ENCODE peak calls at places on chromosomes 5 and 9, in nine cellular contexts. One of them, this sample, is unnamed.

GRCh38 chr5:16456103-16456832 is 9.3 kb downstream of the ZNF622 start:
- DNase-seq in Panc1: peak; percentile 69
- DNase-seq in H7: peak; percentile 51
- DNase-seq in stimulated activated CD8-positive, alpha-beta memory T cell treated with anti-CD3 and anti-CD28 coated beads, Interleukin-7, amount 100 ng/mL, for 1 hour: no peak
- DNase-seq in lung: peak; percentile 48
- DNase-seq in dorsolateral prefrontal cortex: peak; percentile 68
- DNase-seq in fibroblast of lung: peak; percentile 84
- DNase-seq in T-helper 1 cell: no peak
- DNase-seq in T-helper 17 cell: no peak
- DNase-seq in this sample: peak; percentile 78

GRCh38 chr5:107610795-107611194 is 59.9 kb downstream of the EFNA5 start:
- DNase-seq in Panc1: no peak
- DNase-seq in H7: no peak
- DNase-seq in stimulated activated CD8-positive, alpha-beta memory T cell treated with anti-CD3 and anti-CD28 coated beads, Interleukin-7, amount 100 ng/mL, for 1 hour: no peak
- DNase-seq in lung: no peak
- DNase-seq in dorsolateral prefrontal cortex: no peak
- DNase-seq in fibroblast of lung: no peak
- DNase-seq in T-helper 1 cell: no peak
- DNase-seq in T-helper 17 cell: no peak
- DNase-seq in this sample: no peak

GRCh38 chr5:31416547-31416946 is 115.3 kb downstream of the DROSHA start:
- DNase-seq in Panc1: no peak
- DNase-seq in H7: no peak
- DNase-seq in stimulated activated CD8-positive, alpha-beta memory T cell treated with anti-CD3 and anti-CD28 coated beads, Interleukin-7, amount 100 ng/mL, for 1 hour: no peak
- DNase-seq in lung: no peak
- DNase-seq in dorsolateral prefrontal cortex: no peak
- DNase-seq in fibroblast of lung: no peak
- DNase-seq in T-helper 1 cell: no peak
- DNase-seq in T-helper 17 cell: no peak
- DNase-seq in this sample: no peak

GRCh38 chr9:69023650-69024049 is 9.7 kb upstream of the PRKACG start:
- DNase-seq in Panc1: no peak
- DNase-seq in H7: peak; percentile 74
- DNase-seq in stimulated activated CD8-positive, alpha-beta memory T cell treated with anti-CD3 and anti-CD28 coated beads, Interleukin-7, amount 100 ng/mL, for 1 hour: no peak
- DNase-seq in lung: no peak
- DNase-seq in dorsolateral prefrontal cortex: no peak
- DNase-seq in fibroblast of lung: no peak
- DNase-seq in T-helper 1 cell: no peak
- DNase-seq in T-helper 17 cell: no peak
- DNase-seq in this sample: no peak

GRCh38 chr9:106893088-106893487 is 30.1 kb downstream of the ZNF462 start:
- DNase-seq in Panc1: no peak
- DNase-seq in H7: no peak
- DNase-seq in stimulated activated CD8-positive, alpha-beta memory T cell treated with anti-CD3 and anti-CD28 coated beads, Interleukin-7, amount 100 ng/mL, for 1 hour: no peak
- DNase-seq in lung: no peak
- DNase-seq in dorsolateral prefrontal cortex: no peak
- DNase-seq in fibroblast of lung: peak; percentile 61
- DNase-seq in T-helper 1 cell: no peak
- DNase-seq in T-helper 17 cell: no peak
- DNase-seq in this sample: no peak

GRCh38 chr9:128383791-128384190 is 12.6 kb downstream of the URM1 start:
- DNase-seq in Panc1: no peak
- DNase-seq in H7: peak; percentile 39
- DNase-seq in stimulated activated CD8-positive, alpha-beta memory T cell treated with anti-CD3 and anti-CD28 coated beads, Interleukin-7, amount 100 ng/mL, for 1 hour: no peak
- DNase-seq in lung: no peak
- DNase-seq in dorsolateral prefrontal cortex: peak; percentile 80
- DNase-seq in fibroblast of lung: no peak
- DNase-seq in T-helper 1 cell: no peak
- DNase-seq in T-helper 17 cell: no peak
- DNase-seq in this sample: no peak

GRCh38 chr5:174317261-174317894 is 271.9 kb downstream of the NSG2 start:
- DNase-seq in Panc1: peak; percentile 51
- DNase-seq in H7: peak; percentile 86
- DNase-seq in stimulated activated CD8-positive, alpha-beta memory T cell treated with anti-CD3 and anti-CD28 coated beads, Interleukin-7, amount 100 ng/mL, for 1 hour: no peak
- DNase-seq in lung: no peak
- DNase-seq in dorsolateral prefrontal cortex: peak; percentile 70
- DNase-seq in fibroblast of lung: peak; percentile 56
- DNase-seq in T-helper 1 cell: no peak
- DNase-seq in T-helper 17 cell: no peak
- DNase-seq in this sample: peak; percentile 75

GRCh38 chr9:108622467-108622866 is 233.3 kb downstream of the ACTL7B start:
- DNase-seq in Panc1: no peak
- DNase-seq in H7: no peak
- DNase-seq in stimulated activated CD8-positive, alpha-beta memory T cell treated with anti-CD3 and anti-CD28 coated beads, Interleukin-7, amount 100 ng/mL, for 1 hour: no peak
- DNase-seq in lung: no peak
- DNase-seq in dorsolateral prefrontal cortex: no peak
- DNase-seq in fibroblast of lung: peak; percentile 43
- DNase-seq in T-helper 1 cell: no peak
- DNase-seq in T-helper 17 cell: no peak
- DNase-seq in this sample: no peak

GRCh38 chr5:82234880-82235279 is 43.3 kb downstream of the RPS23 start:
- DNase-seq in Panc1: no peak
- DNase-seq in H7: no peak
- DNase-seq in stimulated activated CD8-positive, alpha-beta memory T cell treated with anti-CD3 and anti-CD28 coated beads, Interleukin-7, amount 100 ng/mL, for 1 hour: no peak
- DNase-seq in lung: no peak
- DNase-seq in dorsolateral prefrontal cortex: no peak
- DNase-seq in fibroblast of lung: no peak
- DNase-seq in T-helper 1 cell: no peak
- DNase-seq in T-helper 17 cell: no peak
- DNase-seq in this sample: no peak

GRCh38 chr5:39584921-39585320 is 160.1 kb upstream of the DAB2 start:
- DNase-seq in Panc1: no peak
- DNase-seq in H7: no peak
- DNase-seq in stimulated activated CD8-positive, alpha-beta memory T cell treated with anti-CD3 and anti-CD28 coated beads, Interleukin-7, amount 100 ng/mL, for 1 hour: no peak
- DNase-seq in lung: no peak
- DNase-seq in dorsolateral prefrontal cortex: no peak
- DNase-seq in fibroblast of lung: no peak
- DNase-seq in T-helper 1 cell: no peak
- DNase-seq in T-helper 17 cell: no peak
- DNase-seq in this sample: no peak

GRCh38 chr5:118620201-118620600 is 368.1 kb downstream of the DTWD2 start:
- DNase-seq in Panc1: no peak
- DNase-seq in H7: no peak
- DNase-seq in stimulated activated CD8-positive, alpha-beta memory T cell treated with anti-CD3 and anti-CD28 coated beads, Interleukin-7, amount 100 ng/mL, for 1 hour: no peak
- DNase-seq in lung: no peak
- DNase-seq in dorsolateral prefrontal cortex: no peak
- DNase-seq in fibroblast of lung: no peak
- DNase-seq in T-helper 1 cell: no peak
- DNase-seq in T-helper 17 cell: no peak
- DNase-seq in this sample: no peak

GRCh38 chr9:127132921-127133647 is 10.6 kb upstream of the ANGPTL2 start:
- DNase-seq in Panc1: no peak
- DNase-seq in H7: peak; percentile 89
- DNase-seq in stimulated activated CD8-positive, alpha-beta memory T cell treated with anti-CD3 and anti-CD28 coated beads, Interleukin-7, amount 100 ng/mL, for 1 hour: no peak
- DNase-seq in lung: no peak
- DNase-seq in dorsolateral prefrontal cortex: no peak
- DNase-seq in fibroblast of lung: peak; percentile 46
- DNase-seq in T-helper 1 cell: no peak
- DNase-seq in T-helper 17 cell: no peak
- DNase-seq in this sample: no peak

GRCh38 chr9:91847576-91847975 is 102.5 kb downstream of the ROR2 start:
- DNase-seq in Panc1: no peak
- DNase-seq in H7: no peak
- DNase-seq in stimulated activated CD8-positive, alpha-beta memory T cell treated with anti-CD3 and anti-CD28 coated beads, Interleukin-7, amount 100 ng/mL, for 1 hour: no peak
- DNase-seq in lung: no peak
- DNase-seq in dorsolateral prefrontal cortex: peak; percentile 78
- DNase-seq in fibroblast of lung: peak; percentile 38
- DNase-seq in T-helper 1 cell: no peak
- DNase-seq in T-helper 17 cell: no peak
- DNase-seq in this sample: no peak

GRCh38 chr9:134136117-134136996 is 475 bp downstream of the WDR5 start:
- DNase-seq in Panc1: no peak
- DNase-seq in H7: peak; percentile 91
- DNase-seq in stimulated activated CD8-positive, alpha-beta memory T cell treated with anti-CD3 and anti-CD28 coated beads, Interleukin-7, amount 100 ng/mL, for 1 hour: no peak
- DNase-seq in lung: no peak
- DNase-seq in dorsolateral prefrontal cortex: no peak
- DNase-seq in fibroblast of lung: peak; percentile 17
- DNase-seq in T-helper 1 cell: no peak
- DNase-seq in T-helper 17 cell: peak; percentile 9
- DNase-seq in this sample: no peak

GRCh38 chr9:27765931-27766835 is 192.9 kb upstream of the C9orf72 start:
- DNase-seq in Panc1: no peak
- DNase-seq in H7: no peak
- DNase-seq in stimulated activated CD8-positive, alpha-beta memory T cell treated with anti-CD3 and anti-CD28 coated beads, Interleukin-7, amount 100 ng/mL, for 1 hour: no peak
- DNase-seq in lung: no peak
- DNase-seq in dorsolateral prefrontal cortex: no peak
- DNase-seq in fibroblast of lung: no peak
- DNase-seq in T-helper 1 cell: no peak
- DNase-seq in T-helper 17 cell: no peak
- DNase-seq in this sample: no peak

GRCh38 chr5:71651554-71651953 is 64.4 kb downstream of the MCCC2 start:
- DNase-seq in Panc1: no peak
- DNase-seq in H7: no peak
- DNase-seq in stimulated activated CD8-positive, alpha-beta memory T cell treated with anti-CD3 and anti-CD28 coated beads, Interleukin-7, amount 100 ng/mL, for 1 hour: no peak
- DNase-seq in lung: no peak
- DNase-seq in dorsolateral prefrontal cortex: no peak
- DNase-seq in fibroblast of lung: no peak
- DNase-seq in T-helper 1 cell: no peak
- DNase-seq in T-helper 17 cell: no peak
- DNase-seq in this sample: no peak

GRCh38 chr9:110799396-110799795 is 130.8 kb downstream of the MUSK start:
- DNase-seq in Panc1: no peak
- DNase-seq in H7: no peak
- DNase-seq in stimulated activated CD8-positive, alpha-beta memory T cell treated with anti-CD3 and anti-CD28 coated beads, Interleukin-7, amount 100 ng/mL, for 1 hour: no peak
- DNase-seq in lung: no peak
- DNase-seq in dorsolateral prefrontal cortex: no peak
- DNase-seq in fibroblast of lung: no peak
- DNase-seq in T-helper 1 cell: no peak
- DNase-seq in T-helper 17 cell: no peak
- DNase-seq in this sample: no peak

GRCh38 chr5:102223542-102224444 is 72.3 kb downstream of the SLCO4C1 start:
- DNase-seq in Panc1: peak; percentile 22
- DNase-seq in H7: no peak
- DNase-seq in stimulated activated CD8-positive, alpha-beta memory T cell treated with anti-CD3 and anti-CD28 coated beads, Interleukin-7, amount 100 ng/mL, for 1 hour: no peak
- DNase-seq in lung: no peak
- DNase-seq in dorsolateral prefrontal cortex: no peak
- DNase-seq in fibroblast of lung: peak; percentile 33
- DNase-seq in T-helper 1 cell: no peak
- DNase-seq in T-helper 17 cell: no peak
- DNase-seq in this sample: no peak

GRCh38 chr9:133812941-133813748 is 75.0 kb upstream of the SARDH start:
- DNase-seq in Panc1: no peak
- DNase-seq in H7: no peak
- DNase-seq in stimulated activated CD8-positive, alpha-beta memory T cell treated with anti-CD3 and anti-CD28 coated beads, Interleukin-7, amount 100 ng/mL, for 1 hour: no peak
- DNase-seq in lung: no peak
- DNase-seq in dorsolateral prefrontal cortex: no peak
- DNase-seq in fibroblast of lung: no peak
- DNase-seq in T-helper 1 cell: no peak
- DNase-seq in T-helper 17 cell: no peak
- DNase-seq in this sample: no peak

GRCh38 chr5:54030981-54031380 is 279.4 kb downstream of the ARL15 start:
- DNase-seq in Panc1: no peak
- DNase-seq in H7: no peak
- DNase-seq in stimulated activated CD8-positive, alpha-beta memory T cell treated with anti-CD3 and anti-CD28 coated beads, Interleukin-7, amount 100 ng/mL, for 1 hour: no peak
- DNase-seq in lung: no peak
- DNase-seq in dorsolateral prefrontal cortex: no peak
- DNase-seq in fibroblast of lung: no peak
- DNase-seq in T-helper 1 cell: no peak
- DNase-seq in T-helper 17 cell: no peak
- DNase-seq in this sample: no peak

GRCh38 chr5:149439899-149440655 is 61.0 kb upstream of the IL17B start:
- DNase-seq in Panc1: no peak
- DNase-seq in H7: peak; percentile 83
- DNase-seq in stimulated activated CD8-positive, alpha-beta memory T cell treated with anti-CD3 and anti-CD28 coated beads, Interleukin-7, amount 100 ng/mL, for 1 hour: no peak
- DNase-seq in lung: peak; percentile 59
- DNase-seq in dorsolateral prefrontal cortex: no peak
- DNase-seq in fibroblast of lung: peak; percentile 63
- DNase-seq in T-helper 1 cell: no peak
- DNase-seq in T-helper 17 cell: no peak
- DNase-seq in this sample: no peak

GRCh38 chr5:157390179-157390923 is 69.7 kb upstream of the NIPAL4 start:
- DNase-seq in Panc1: peak; percentile 91
- DNase-seq in H7: no peak
- DNase-seq in stimulated activated CD8-positive, alpha-beta memory T cell treated with anti-CD3 and anti-CD28 coated beads, Interleukin-7, amount 100 ng/mL, for 1 hour: no peak
- DNase-seq in lung: peak; percentile 42
- DNase-seq in dorsolateral prefrontal cortex: no peak
- DNase-seq in fibroblast of lung: peak; percentile 61
- DNase-seq in T-helper 1 cell: peak; percentile 14
- DNase-seq in T-helper 17 cell: peak; percentile 38
- DNase-seq in this sample: no peak

GRCh38 chr9:757246-757881 is 84.1 kb upstream of the DMRT1 start:
- DNase-seq in Panc1: no peak
- DNase-seq in H7: peak; percentile 78
- DNase-seq in stimulated activated CD8-positive, alpha-beta memory T cell treated with anti-CD3 and anti-CD28 coated beads, Interleukin-7, amount 100 ng/mL, for 1 hour: no peak
- DNase-seq in lung: no peak
- DNase-seq in dorsolateral prefrontal cortex: peak; percentile 33
- DNase-seq in fibroblast of lung: peak; percentile 75
- DNase-seq in T-helper 1 cell: no peak
- DNase-seq in T-helper 17 cell: no peak
- DNase-seq in this sample: no peak

GRCh38 chr5:169716287-169716686 is 79.2 kb downstream of the DOCK2 start:
- DNase-seq in Panc1: no peak
- DNase-seq in H7: no peak
- DNase-seq in stimulated activated CD8-positive, alpha-beta memory T cell treated with anti-CD3 and anti-CD28 coated beads, Interleukin-7, amount 100 ng/mL, for 1 hour: no peak
- DNase-seq in lung: no peak
- DNase-seq in dorsolateral prefrontal cortex: no peak
- DNase-seq in fibroblast of lung: peak; percentile 82
- DNase-seq in T-helper 1 cell: no peak
- DNase-seq in T-helper 17 cell: no peak
- DNase-seq in this sample: no peak

GRCh38 chr5:172553838-172554344 is 87.2 kb upstream of the NEURL1B start:
- DNase-seq in Panc1: no peak
- DNase-seq in H7: no peak
- DNase-seq in stimulated activated CD8-positive, alpha-beta memory T cell treated with anti-CD3 and anti-CD28 coated beads, Interleukin-7, amount 100 ng/mL, for 1 hour: no peak
- DNase-seq in lung: no peak
- DNase-seq in dorsolateral prefrontal cortex: no peak
- DNase-seq in fibroblast of lung: no peak
- DNase-seq in T-helper 1 cell: no peak
- DNase-seq in T-helper 17 cell: no peak
- DNase-seq in this sample: no peak

GRCh38 chr5:131635755-131636479 is 888 bp upstream of the RAPGEF6 start:
- DNase-seq in Panc1: no peak
- DNase-seq in H7: no peak
- DNase-seq in stimulated activated CD8-positive, alpha-beta memory T cell treated with anti-CD3 and anti-CD28 coated beads, Interleukin-7, amount 100 ng/mL, for 1 hour: no peak
- DNase-seq in lung: no peak
- DNase-seq in dorsolateral prefrontal cortex: no peak
- DNase-seq in fibroblast of lung: no peak
- DNase-seq in T-helper 1 cell: peak; percentile 18
- DNase-seq in T-helper 17 cell: no peak
- DNase-seq in this sample: no peak

GRCh38 chr9:33172256-33172678 is 5.1 kb upstream of the B4GALT1 start:
- DNase-seq in Panc1: no peak
- DNase-seq in H7: no peak
- DNase-seq in stimulated activated CD8-positive, alpha-beta memory T cell treated with anti-CD3 and anti-CD28 coated beads, Interleukin-7, amount 100 ng/mL, for 1 hour: no peak
- DNase-seq in lung: no peak
- DNase-seq in dorsolateral prefrontal cortex: no peak
- DNase-seq in fibroblast of lung: no peak
- DNase-seq in T-helper 1 cell: no peak
- DNase-seq in T-helper 17 cell: no peak
- DNase-seq in this sample: no peak

GRCh38 chr5:66860199-66860975 is 264.2 kb downstream of the MAST4 start:
- DNase-seq in Panc1: no peak
- DNase-seq in H7: no peak
- DNase-seq in stimulated activated CD8-positive, alpha-beta memory T cell treated with anti-CD3 and anti-CD28 coated beads, Interleukin-7, amount 100 ng/mL, for 1 hour: no peak
- DNase-seq in lung: no peak
- DNase-seq in dorsolateral prefrontal cortex: no peak
- DNase-seq in fibroblast of lung: no peak
- DNase-seq in T-helper 1 cell: no peak
- DNase-seq in T-helper 17 cell: no peak
- DNase-seq in this sample: no peak

GRCh38 chr5:28542968-28543367 is 1504.6 kb upstream of the CDH9 start:
- DNase-seq in Panc1: no peak
- DNase-seq in H7: no peak
- DNase-seq in stimulated activated CD8-positive, alpha-beta memory T cell treated with anti-CD3 and anti-CD28 coated beads, Interleukin-7, amount 100 ng/mL, for 1 hour: no peak
- DNase-seq in lung: no peak
- DNase-seq in dorsolateral prefrontal cortex: no peak
- DNase-seq in fibroblast of lung: peak; percentile 32
- DNase-seq in T-helper 1 cell: no peak
- DNase-seq in T-helper 17 cell: no peak
- DNase-seq in this sample: no peak

GRCh38 chr5:126914813-126915436 is 115.4 kb downstream of the MARCHF3 start:
- DNase-seq in Panc1: no peak
- DNase-seq in H7: no peak
- DNase-seq in stimulated activated CD8-positive, alpha-beta memory T cell treated with anti-CD3 and anti-CD28 coated beads, Interleukin-7, amount 100 ng/mL, for 1 hour: no peak
- DNase-seq in lung: no peak
- DNase-seq in dorsolateral prefrontal cortex: no peak
- DNase-seq in fibroblast of lung: no peak
- DNase-seq in T-helper 1 cell: no peak
- DNase-seq in T-helper 17 cell: no peak
- DNase-seq in this sample: no peak

GRCh38 chr5:113264061-113264460 is 170.7 kb downstream of the TSSK1B start:
- DNase-seq in Panc1: no peak
- DNase-seq in H7: no peak
- DNase-seq in stimulated activated CD8-positive, alpha-beta memory T cell treated with anti-CD3 and anti-CD28 coated beads, Interleukin-7, amount 100 ng/mL, for 1 hour: no peak
- DNase-seq in lung: no peak
- DNase-seq in dorsolateral prefrontal cortex: no peak
- DNase-seq in fibroblast of lung: peak; percentile 96
- DNase-seq in T-helper 1 cell: no peak
- DNase-seq in T-helper 17 cell: no peak
- DNase-seq in this sample: no peak